ENCODE peak calls at places on chromosomes 13 and 19, in six cellular contexts. Q is left ventricle myocardium inferior; I is fibroblast of lung; C is CD4-positive, CD25-positive, alpha-beta regulatory T cell; Y is aorta; K is effector memory CD4-positive, alpha-beta T cell. O is an unnamed sample.

GRCh38 chr19:7196721-7197168 is 97.5 kb downstream of the INSR start:
- DNase-seq in I (peak), Y (no peak), C (no peak), K (no peak), Q (no peak), O (no peak)

GRCh38 chr19:9818175-9818733 is 625 bp downstream of the FBXL12 start:
- DNase-seq in K (no peak), I (no peak), Y (no peak), C (no peak), Q (no peak), O (no peak)

GRCh38 chr19:46495789-46496099 is at the start of gene PNMA8B:
- DNase-seq in Y (peak), Q (peak), C (peak), I (peak), K (no peak), O (peak)

GRCh38 chr19:42242512-42243409 is at the start of gene GSK3A:
- DNase-seq in C (peak), K (peak), I (peak), Q (peak), Y (peak), O (peak)

GRCh38 chr19:47540748-47541147 is 25.9 kb upstream of the NAPA start:
- DNase-seq in K (no peak), Q (no peak), Y (no peak), I (peak), C (no peak), O (peak)

GRCh38 chr19:47315125-47315821 is 5.6 kb downstream of the C5AR1 start:
- DNase-seq in Q (peak), I (peak), C (no peak), K (no peak), Y (peak), O (peak)

GRCh38 chr19:41753936-41754529 is 1.3 kb upstream of the CEACAM6 start:
- DNase-seq in K (peak), Y (peak), C (peak), I (peak), Q (no peak), O (peak)

GRCh38 chr13:48222358-48223015 is 10.5 kb upstream of the ITM2B start:
- DNase-seq in K (no peak), I (peak), C (no peak), Q (peak), Y (peak), O (no peak)

GRCh38 chr13:111490611-111491010 is 170.2 kb downstream of the TEX29 start:
- DNase-seq in K (no peak), Y (no peak), C (no peak), Q (no peak), I (no peak), O (no peak)

GRCh38 chr19:35462476-35462953 is 14.5 kb downstream of the FFAR2 start:
- DNase-seq in I (no peak), C (peak), Y (no peak), Q (no peak), K (peak), O (peak)

GRCh38 chr19:50167314-50167721 is 4.2 kb upstream of the IZUMO2 start:
- DNase-seq in K (no peak), Y (no peak), I (no peak), C (no peak), Q (no peak), O (no peak)

GRCh38 chr19:18452386-18452785 is 14.5 kb upstream of the ISYNA1 start:
- DNase-seq in Y (no peak), K (no peak), Q (no peak), I (no peak), C (no peak), O (no peak)

GRCh38 chr13:34734932-34735331 is 207.1 kb upstream of the NBEA start:
- DNase-seq in K (no peak), Q (no peak), Y (no peak), I (no peak), C (no peak), O (no peak)

GRCh38 chr13:93794197-93794885 is 567.7 kb downstream of the GPC6 start:
- DNase-seq in K (no peak), I (no peak), C (peak), Q (no peak), Y (no peak), O (no peak)

GRCh38 chr13:48908381-48909087 is 67.2 kb upstream of the FNDC3A start:
- DNase-seq in I (peak), C (no peak), Y (peak), Q (no peak), K (no peak), O (no peak)

GRCh38 chr19:53912653-53913052 is 3.6 kb downstream of the CACNG7 start:
- DNase-seq in Y (no peak), Q (no peak), I (no peak), C (no peak), K (no peak), O (no peak)

GRCh38 chr13:114141261-114141996 is 9.0 kb upstream of the RASA3 start:
- DNase-seq in C (no peak), I (no peak), Q (no peak), K (no peak), Y (no peak), O (no peak)

GRCh38 chr13:40191186-40191980 is 475.1 kb downstream of the FOXO1 start:
- DNase-seq in Q (no peak), Y (no peak), K (no peak), I (peak), C (no peak), O (no peak)

GRCh38 chr13:111516712-111517640 is 196.5 kb downstream of the TEX29 start:
- DNase-seq in I (no peak), Y (no peak), C (no peak), Q (no peak), K (no peak), O (no peak)

GRCh38 chr13:44355643-44356042 is 18.0 kb upstream of the SERP2 start:
- DNase-seq in C (no peak), K (no peak), Y (no peak), Q (no peak), I (no peak), O (no peak)

GRCh38 chr13:37914781-37915391 is 45.3 kb upstream of the TRPC4 start:
- DNase-seq in I (peak), Q (no peak), C (no peak), K (no peak), Y (no peak), O (no peak)

GRCh38 chr13:77751513-77752456 is 54.3 kb downstream of the SLAIN1 start:
- DNase-seq in I (peak), Q (no peak), K (no peak), Y (no peak), C (peak), O (peak)

GRCh38 chr13:93963266-93964131 is 516.0 kb downstream of the DCT start:
- DNase-seq in I (peak), Q (no peak), C (no peak), K (no peak), Y (no peak), O (no peak)

GRCh38 chr13:35714096-35714495 is 237.6 kb upstream of the MAB21L1 start:
- DNase-seq in Q (no peak), C (no peak), I (no peak), K (no peak), Y (no peak), O (no peak)

GRCh38 chr13:86813198-86813597 is 858.0 kb upstream of the SLITRK5 start:
- DNase-seq in K (no peak), Q (no peak), I (no peak), Y (no peak), C (no peak), O (no peak)

GRCh38 chr19:7004313-7004931 is 16.8 kb downstream of the MBD3L2B start:
- DNase-seq in K (no peak), C (no peak), I (peak), Y (no peak), Q (no peak), O (peak)

GRCh38 chr13:46492946-46493345 is 60.0 kb upstream of the LRCH1 start:
- DNase-seq in Q (no peak), I (peak), Y (no peak), C (peak), K (no peak), O (peak)

GRCh38 chr19:40623403-40624239 is 22.5 kb downstream of the LTBP4 start:
- DNase-seq in Q (no peak), Y (no peak), I (peak), K (no peak), C (no peak), O (no peak)

GRCh38 chr13:107650081-107650701 is 565.1 kb downstream of the LIG4 start:
- DNase-seq in Q (peak), Y (peak), K (no peak), C (peak), I (peak), O (peak)

GRCh38 chr19:40982594-40983101 is 8.4 kb upstream of the CYP2B6 start:
- DNase-seq in I (peak), K (no peak), Y (no peak), Q (no peak), C (no peak), O (no peak)

GRCh38 chr13:113749507-113749906 is 9.5 kb upstream of the TMEM255B start:
- DNase-seq in K (no peak), Q (no peak), Y (no peak), I (no peak), C (no peak), O (no peak)

GRCh38 chr13:71879129-71879535 is 12.1 kb upstream of the DACH1 start:
- DNase-seq in K (no peak), Q (no peak), Y (no peak), I (peak), C (peak), O (peak)

GRCh38 chr13:52195052-52195837 is 35.8 kb upstream of the NEK3 start:
- DNase-seq in K (peak), Y (peak), I (peak), Q (peak), C (peak), O (no peak)

DNA sequence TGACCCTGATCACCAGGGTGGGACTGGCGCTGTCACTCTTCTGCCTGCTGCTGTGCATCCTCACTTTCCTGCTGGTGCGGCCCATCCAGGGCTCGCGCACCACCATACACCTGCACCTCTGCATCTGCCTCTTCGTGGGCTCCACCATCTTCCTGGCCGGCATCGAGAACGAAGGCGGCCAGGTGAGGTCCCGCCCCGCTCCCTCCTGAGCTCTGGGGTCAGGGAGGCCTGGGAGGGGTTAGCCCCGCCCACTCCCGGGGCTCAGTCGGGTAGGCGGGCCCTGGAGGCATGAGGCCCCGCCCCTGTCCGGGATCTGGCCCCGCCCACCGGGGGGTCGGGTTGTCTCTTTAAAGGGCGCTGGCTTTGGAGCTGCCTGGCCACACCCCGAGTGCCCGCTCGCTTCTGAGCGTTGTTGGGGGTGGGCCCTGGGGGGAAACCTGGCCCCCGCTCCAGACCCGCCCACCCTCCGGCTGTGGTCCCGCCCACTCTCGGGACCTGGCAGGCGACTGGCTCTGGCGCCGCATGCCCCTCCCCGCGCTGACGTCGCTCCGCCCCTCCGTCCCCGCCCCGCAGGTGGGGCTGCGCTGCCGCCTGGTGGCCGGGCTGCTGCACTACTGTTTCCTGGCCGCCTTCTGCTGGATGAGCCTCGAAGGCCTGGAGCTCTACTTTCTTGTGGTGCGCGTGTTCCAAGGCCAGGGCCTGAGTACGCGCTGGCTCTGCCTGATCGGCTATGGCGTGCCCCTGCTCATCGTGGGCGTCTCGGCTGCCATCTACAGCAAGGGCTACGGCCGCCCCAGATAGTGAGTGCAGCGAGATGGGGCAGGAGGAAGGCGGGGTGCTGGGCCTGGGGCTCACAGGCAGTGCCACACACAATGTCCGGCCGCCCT is 13.1 kb downstream of the DDX39A start:
- DNase-seq in I (peak), Q (peak), K (peak), C (peak), Y (peak), O (peak)
- H3K4me3 ChIP-seq in I (no peak), Q (peak), K (no peak), C (no peak), Y (no peak), O (no peak)

GRCh38 chr19:2168619-2169424 is 5.1 kb downstream of the DOT1L start:
- DNase-seq in I (peak), Q (peak), K (peak), Y (peak), C (peak), O (no peak)
- H3K4me3 ChIP-seq in I (peak), Q (peak), K (no peak), Y (no peak), C (peak), O (no peak)

DNA sequence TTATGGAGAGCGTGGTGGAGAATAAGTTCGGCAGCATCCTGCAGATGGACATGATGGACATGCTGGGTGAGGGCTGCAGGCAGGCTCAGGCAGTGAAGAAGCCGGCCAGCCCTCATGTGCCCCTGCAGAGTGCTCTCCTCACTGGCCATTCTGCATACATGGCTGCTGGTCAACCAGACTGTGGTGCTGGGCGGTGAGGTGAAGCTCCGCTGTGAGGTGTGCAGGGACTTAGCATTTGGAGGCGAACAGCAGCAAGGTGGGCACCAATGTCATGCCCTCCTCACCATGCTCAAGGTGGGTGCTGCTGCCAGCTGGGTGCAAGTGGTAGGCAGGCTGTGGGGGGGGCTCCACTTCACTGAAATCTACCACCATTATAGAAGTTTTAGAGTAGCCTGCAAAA is 5.7 kb upstream of the ZNF492 start:
- DNase-seq in I (no peak), Y (no peak), Q (no peak), C (no peak), K (no peak), O (no peak)
- H3K4me3 ChIP-seq in I (no peak), Y (no peak), Q (no peak), C (no peak), K (no peak), O (no peak)

GRCh38 chr13:80509264-80509663 is 168.3 kb upstream of the SPRY2 start:
- DNase-seq in K (no peak), Q (no peak), Y (no peak), C (no peak), I (no peak), O (no peak)
- H3K4me3 ChIP-seq in K (no peak), Q (no peak), Y (no peak), C (no peak), I (no peak), O (no peak)

DNA sequence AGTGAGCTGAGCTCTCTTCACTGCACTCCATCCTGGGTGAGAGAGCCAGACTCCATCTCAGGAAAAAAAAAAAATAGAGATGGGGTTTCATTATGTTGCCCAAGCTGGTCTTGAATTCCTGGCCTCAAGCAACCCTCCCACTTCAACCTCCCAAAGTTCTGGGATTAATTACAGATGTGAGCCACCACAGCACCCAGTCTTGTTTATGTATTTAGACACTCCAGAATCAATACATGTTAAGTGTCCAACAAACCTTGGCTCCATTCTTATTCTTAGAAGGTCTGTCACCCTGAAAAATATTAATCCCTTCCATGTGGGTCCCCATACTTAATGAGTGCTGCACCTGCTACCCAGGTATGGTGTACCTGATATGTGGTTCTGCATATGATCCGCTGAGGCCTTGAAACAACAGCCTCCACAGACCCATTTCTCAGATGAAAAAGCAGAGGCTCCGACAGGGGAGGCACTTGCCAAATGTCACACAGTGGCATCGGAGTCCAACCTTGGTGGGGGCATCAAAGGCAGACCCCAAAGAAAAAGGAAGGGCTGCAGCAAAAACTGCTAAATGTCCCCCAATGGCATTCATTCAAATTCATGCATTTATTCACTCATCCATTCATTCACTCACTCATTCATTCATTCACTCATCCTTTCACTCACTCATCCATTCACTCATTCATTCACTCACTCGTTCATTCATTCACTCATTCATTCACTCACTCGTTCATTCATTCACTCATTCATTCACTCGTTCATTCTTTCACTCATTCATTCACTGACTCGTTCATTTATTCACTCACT is 16.7 kb downstream of the TICAM1 start:
- DNase-seq in C (no peak), I (peak), Y (no peak), Q (no peak), K (no peak), O (no peak)
- H3K4me3 ChIP-seq in C (peak), I (no peak), Y (no peak), Q (peak), K (no peak), O (peak)

DNA sequence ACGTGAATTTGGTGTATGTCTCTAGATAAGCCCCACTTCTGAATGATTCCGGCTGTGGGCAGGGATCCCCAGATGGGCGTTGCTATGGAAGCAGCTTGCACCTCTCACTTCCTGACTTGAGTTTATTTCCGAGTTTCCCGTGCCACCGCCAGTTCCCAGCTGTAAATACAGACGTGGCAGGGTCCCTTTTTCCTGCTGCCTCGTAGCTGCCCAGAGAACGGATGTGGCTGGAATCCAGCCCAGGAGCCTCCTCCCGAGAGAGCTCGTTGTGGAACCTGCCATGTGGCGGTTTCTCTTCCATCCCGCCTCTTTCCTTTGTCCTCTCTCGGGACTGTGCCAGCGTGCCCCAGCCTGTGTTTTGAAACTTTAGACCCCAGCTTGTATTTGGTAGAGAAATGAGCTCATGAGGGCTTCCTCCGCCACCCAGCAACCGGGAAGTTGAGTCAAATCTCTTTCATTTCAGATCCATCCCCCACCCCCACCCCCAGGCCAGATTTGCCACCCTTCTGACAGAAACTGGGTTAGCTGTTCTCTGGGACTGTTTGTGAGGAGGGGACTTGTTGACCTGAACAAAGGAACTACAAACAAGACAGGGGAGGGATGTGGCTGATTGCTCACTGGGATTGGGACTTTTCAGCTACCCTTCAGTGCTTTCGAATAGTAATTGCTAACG is 96.6 kb downstream of the SIPA1L3 start:
- DNase-seq in I (peak), Y (peak), C (peak), Q (peak), K (no peak), O (no peak)
- H3K4me3 ChIP-seq in I (peak), Y (peak), C (peak), Q (peak), K (peak), O (no peak)

GRCh38 chr13:19961924-19962323 is 3.4 kb downstream of the ZMYM2 start:
- DNase-seq in Q (no peak), I (no peak), Y (no peak), K (no peak), C (no peak), O (no peak)

GRCh38 chr13:19959831-19960672 is 1.5 kb downstream of the ZMYM2 start:
- DNase-seq in I (peak), Q (peak), C (peak), Y (peak), K (peak), O (peak)

GRCh38 chr13:19962894-19963293 is 4.4 kb downstream of the ZMYM2 start:
- DNase-seq in I (no peak), K (no peak), Y (no peak), Q (no peak), C (no peak), O (no peak)

GRCh38 chr13:19960673-19961015 is 2.1 kb downstream of the ZMYM2 start:
- DNase-seq in Q (no peak), Y (no peak), C (peak), K (no peak), I (no peak), O (no peak)

GRCh38 chr13:19961484-19961883 is 3.0 kb downstream of the ZMYM2 start:
- DNase-seq in C (no peak), Y (no peak), K (no peak), I (peak), Q (no peak), O (no peak)
- H3K4me3 ChIP-seq in C (peak), Y (no peak), K (no peak), I (peak), Q (peak), O (no peak)

DNA sequence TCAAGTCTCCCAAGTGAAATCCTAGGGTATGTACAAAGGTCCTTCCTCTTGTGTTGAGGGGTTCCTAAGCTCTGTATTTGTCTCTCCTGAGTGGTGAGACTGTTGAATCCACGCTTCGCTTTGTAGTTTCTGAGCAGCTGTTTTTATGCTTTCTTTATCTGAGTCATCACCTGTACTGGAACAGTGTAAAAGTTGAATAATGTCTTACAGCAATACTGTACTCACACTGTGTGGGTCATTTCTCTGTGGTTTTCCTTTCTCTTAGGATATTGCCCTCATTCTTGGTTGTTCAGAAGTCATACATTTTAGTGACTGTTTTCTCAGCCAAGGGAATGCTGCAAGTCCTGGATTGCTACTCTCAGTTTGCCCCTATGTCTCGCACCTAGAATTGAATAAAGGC is 1596.6 kb downstream of the SLITRK5 start:
- DNase-seq in Y (no peak), I (peak), K (no peak), Q (no peak), C (no peak), O (no peak)
- H3K4me3 ChIP-seq in Y (no peak), I (no peak), K (no peak), Q (no peak), C (no peak), O (no peak)